ENCODE peak calls at places on chromosomes 11 and 22, in four cellular contexts. Q, P, G and U are unnamed samples.
A peak's percentile ranks its signal among the peaks of the same experiment; 100 is the strongest.

GRCh38 chr11:842370-843002 is at the start of the genes POLR2L and TSPAN4:
- DNase-seq in P (peak; percentile 97), Q (peak; percentile 86), G (peak; percentile 95), U (peak; percentile 96)

GRCh38 chr11:86710936-86711335 is 38.5 kb upstream of the ME3 start:
- DNase-seq in Q (no peak), G (no peak), P (no peak), U (no peak)

GRCh38 chr11:103491777-103492176 is 382.6 kb downstream of the DYNC2H1 start:
- DNase-seq in Q (peak; percentile 17), P (peak; percentile 54), G (no peak), U (no peak)

GRCh38 chr11:108511851-108512474 is 13.8 kb upstream of the POGLUT3 start:
- DNase-seq in Q (peak; percentile 26), G (no peak), P (no peak), U (peak; percentile 77)

GRCh38 chr22:19495562-19496323 is 16.0 kb downstream of the CDC45 start:
- DNase-seq in Q (peak; percentile 22), G (peak; percentile 40), P (no peak), U (peak; percentile 29)

GRCh38 chr11:61298663-61299244 is 3.6 kb upstream of the VWCE start:
- DNase-seq in G (no peak), P (no peak), Q (no peak), U (peak; percentile 19)

GRCh38 chr22:33811686-33812085 is 108.6 kb downstream of the LARGE1 start:
- DNase-seq in Q (no peak), G (no peak), P (peak; percentile 26), U (peak; percentile 94)

GRCh38 chr22:26852176-26852575 is 194.8 kb downstream of the MIAT start:
- DNase-seq in G (no peak), P (peak; percentile 72), Q (no peak), U (no peak)

GRCh38 chr11:72770799-72771198 is 18.6 kb upstream of the ARAP1 start:
- DNase-seq in P (no peak), Q (no peak), G (no peak), U (no peak)

GRCh38 chr22:17781319-17782031 is 7.2 kb upstream of the BID start:
- DNase-seq in P (no peak), Q (peak; percentile 25), G (peak; percentile 60), U (peak; percentile 93)

GRCh38 chr11:71342951-71343827 is 90.8 kb upstream of the SHANK2 start:
- DNase-seq in Q (peak; percentile 75), P (peak; percentile 72), G (peak; percentile 62), U (peak; percentile 45)

GRCh38 chr22:17368727-17369552 is at the start of gene CECR2:
- DNase-seq in P (peak; percentile 95), Q (no peak), G (peak; percentile 71), U (no peak)

GRCh38 chr22:20857838-20858614 is 585 bp downstream of the PI4KA start:
- DNase-seq in G (peak; percentile 76), P (peak; percentile 95), Q (peak; percentile 67), U (peak; percentile 77)

GRCh38 chr11:57649826-57650738 is at the start of gene YPEL4:
- DNase-seq in G (peak; percentile 21), P (peak; percentile 69), Q (peak; percentile 74), U (peak; percentile 88)

GRCh38 chr22:44305888-44306287 is 6.9 kb downstream of the SHISAL1 start:
- DNase-seq in P (no peak), Q (no peak), G (no peak), U (peak; percentile 42)

GRCh38 chr11:46856605-46857339 is 10.7 kb upstream of the CKAP5 start:
- DNase-seq in Q (no peak), P (no peak), G (no peak), U (no peak)

GRCh38 chr11:70360211-70360610 is 38.1 kb upstream of the CTTN start:
- DNase-seq in Q (no peak), G (no peak), P (no peak), U (no peak)

GRCh38 chr11:110921742-110922200 is 209.5 kb upstream of the ARHGAP20 start:
- DNase-seq in G (no peak), P (peak; percentile 6), Q (no peak), U (peak; percentile 59)

GRCh38 chr22:48719978-48720661 is 1107.6 kb downstream of the BRD1 start:
- DNase-seq in P (peak; percentile 31), G (peak; percentile 4), Q (no peak), U (no peak)

GRCh38 chr11:47216141-47216798 is 1.5 kb downstream of the DDB2 start:
- DNase-seq in P (peak; percentile 32), Q (peak; percentile 90), G (peak; percentile 76), U (peak; percentile 96)

GRCh38 chr11:57474751-57475115 is 14.4 kb downstream of the RTN4RL2 start:
- DNase-seq in G (no peak), Q (no peak), P (no peak), U (no peak)

GRCh38 chr22:29987143-29987542 is 93.1 kb upstream of the HORMAD2 start:
- DNase-seq in G (no peak), Q (no peak), P (no peak), U (no peak)

GRCh38 chr11:28439403-28439802 is 331.2 kb downstream of the METTL15 start:
- DNase-seq in Q (no peak), P (no peak), G (no peak), U (no peak)

GRCh38 chr11:81573367-81573766 is 1160.3 kb downstream of the FAM181B start:
- DNase-seq in Q (no peak), P (no peak), G (no peak), U (no peak)

GRCh38 chr11:69666261-69666660 is 8.9 kb downstream of the LTO1 start:
- DNase-seq in G (no peak), P (no peak), Q (no peak), U (no peak)

GRCh38 chr22:42297778-42298177 is 27.3 kb upstream of the TCF20 start:
- DNase-seq in G (peak; percentile 51), P (no peak), Q (no peak), U (no peak)

GRCh38 chr11:118623291-118623655 is 15.9 kb downstream of the PHLDB1 start:
- DNase-seq in G (no peak), P (no peak), Q (peak; percentile 71), U (peak; percentile 61)

GRCh38 chr11:134404485-134405341 is 7.3 kb downstream of the B3GAT1 start:
- DNase-seq in Q (no peak), P (no peak), G (no peak), U (no peak)

GRCh38 chr11:10309163-10310093 is 4.6 kb downstream of the ADM start:
- DNase-seq in P (no peak), Q (peak; percentile 89), G (no peak), U (peak; percentile 79)

GRCh38 chr11:2864890-2865289 is 20.7 kb downstream of the CDKN1C start:
- DNase-seq in P (no peak), G (no peak), Q (no peak), U (no peak)

GRCh38 chr11:2860636-2861035 is 24.9 kb downstream of the CDKN1C start:
- DNase-seq in Q (peak; percentile 64), G (no peak), P (no peak), U (peak; percentile 29)

GRCh38 chr11:2862950-2863618 is 22.5 kb downstream of the CDKN1C start:
- DNase-seq in Q (peak; percentile 12), G (no peak), P (peak; percentile 70), U (peak; percentile 24)

GRCh38 chr11:2859706-2860037 is 25.9 kb downstream of the CDKN1C start:
- DNase-seq in Q (no peak), P (no peak), G (no peak), U (no peak)

GRCh38 chr11:2862395-2862949 is 23.1 kb downstream of the CDKN1C start:
- DNase-seq in Q (no peak), G (no peak), P (peak; percentile 88), U (peak; percentile 13)
- H3K4me3 ChIP-seq in Q (no peak overlapping the region), G (no peak overlapping the region), P (peak overlapping the region; percentile 43), U (peak overlapping the region; percentile 32)

GRCh38 chr22:46590334-46590733 is 29.9 kb upstream of the GRAMD4 start:
- DNase-seq in Q (no peak), G (no peak), P (peak; percentile 3), U (no peak)
- H3K4me1 ChIP-seq in Q (peaks cover 9% of the 10 kb centered on the region), G (peaks cover 81% of the 10 kb centered on the region), P (peaks cover 11% of the 10 kb centered on the region), U (peaks cover 5% of the 10 kb centered on the region)

GRCh38 chr11:129997513-129997912 is 5.1 kb downstream of the PRDM10 start:
- DNase-seq in G (no peak), Q (no peak), P (no peak), U (no peak)
- TF ChIP-seq EZH2phosphoT487 in G (no peak), Q (no peak), P (no peak), U (no peak)

GRCh38 chr11:36508743-36509142 is 1.3 kb downstream of the TRAF6 start:
- DNase-seq in G (no peak), Q (peak; percentile 15), P (no peak), U (peak; percentile 32)
- H3K4me3 ChIP-seq in G (peak overlapping the region; percentile 92), Q (peak overlapping the region; percentile 92), P (peak overlapping the region; percentile 89), U (peak overlapping the region; percentile 94)

DNA sequence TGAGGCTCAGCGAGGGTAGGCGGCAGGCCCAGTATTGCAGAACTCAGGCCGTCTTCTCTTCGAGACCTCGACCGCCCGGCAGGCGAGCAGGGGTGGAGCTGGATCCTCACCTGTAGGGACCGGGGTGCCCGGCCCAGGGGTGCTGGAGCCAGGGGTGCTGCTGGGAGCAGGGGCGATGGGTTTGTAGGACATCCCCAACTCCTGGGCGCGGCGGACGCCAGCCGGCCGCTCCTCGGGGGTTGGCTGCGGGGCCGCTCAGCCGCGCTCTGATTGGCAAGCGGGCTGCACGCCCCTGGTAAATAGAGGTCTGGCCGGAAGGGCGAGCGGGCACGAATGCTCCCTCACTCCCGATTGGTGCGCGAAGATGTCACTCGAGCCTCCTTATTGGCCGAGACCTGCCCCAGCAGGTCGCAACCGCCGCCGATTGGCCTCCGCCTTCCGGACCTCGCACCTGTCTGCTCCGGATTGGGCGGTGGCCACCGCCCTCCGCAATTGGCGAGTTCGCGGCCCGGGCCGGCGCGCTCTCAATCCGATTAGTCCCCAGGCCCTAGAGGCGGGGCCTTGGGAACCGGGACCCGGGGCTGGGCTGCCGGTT is at the start of gene CDK2AP2:
- DNase-seq in P (peak; percentile 100), G (peak; percentile 100), Q (peak; percentile 100), U (peak; percentile 99)
- H3K4me1 ChIP-seq in P (peaks cover 23% of the 10 kb centered on the region), G (peaks cover 38% of the 10 kb centered on the region), Q (peaks cover 33% of the 10 kb centered on the region), U (peaks cover 13% of the 10 kb centered on the region)